ENCODE peak calls at places on chromosomes 5 and 9, in ten cellular contexts. C, N, V, J, L, Y, Q, I, E and K are unnamed samples.

GRCh38 chr5:95595289-95595931 is 24.5 kb upstream of the GPR150 start:
- DNase-seq in C (no peak), N (no peak), V (no peak), J (peak), L (no peak), Y (no peak), Q (no peak), I (no peak), E (no peak), K (no peak)

GRCh38 chr5:169511708-169512107 is 71.9 kb upstream of the SPDL1 start:
- DNase-seq in C (no peak), N (no peak), V (no peak), J (no peak), L (no peak), Y (no peak), Q (no peak), I (no peak), E (no peak), K (no peak)

GRCh38 chr5:143921525-143922311 is 109.8 kb downstream of the HMHB1 start:
- DNase-seq in C (no peak), N (no peak), V (no peak), J (peak), L (no peak), Y (peak), Q (no peak), I (no peak), E (no peak), K (no peak)

GRCh38 chr5:13403351-13403750 is 541.1 kb downstream of the DNAH5 start:
- DNase-seq in C (no peak), N (no peak), V (no peak), J (no peak), L (no peak), Y (peak), Q (no peak), I (no peak), E (no peak), K (no peak)

GRCh38 chr5:151014680-151015343 is 5.6 kb upstream of the GPX3 start:
- DNase-seq in C (no peak), N (no peak), V (no peak), J (no peak), L (no peak), Y (no peak), Q (no peak), I (no peak), E (no peak), K (no peak)

GRCh38 chr9:114250235-114250568 is 72.7 kb upstream of the ORM1 start:
- DNase-seq in C (no peak), N (no peak), V (no peak), J (peak), L (no peak), Y (peak), Q (no peak), I (peak), E (peak), K (no peak)

GRCh38 chr9:88775559-88775958 is 215.7 kb upstream of the S1PR3 start:
- DNase-seq in C (no peak), N (no peak), V (no peak), J (peak), L (no peak), Y (peak), Q (no peak), I (no peak), E (no peak), K (no peak)

GRCh38 chr9:127207734-127208410 is 56.7 kb upstream of the GARNL3 start:
- DNase-seq in C (no peak), N (no peak), V (no peak), J (no peak), L (no peak), Y (no peak), Q (no peak), I (no peak), E (no peak), K (no peak)

GRCh38 chr9:69213647-69214046 is 39.6 kb downstream of the TJP2 start:
- DNase-seq in C (no peak), N (no peak), V (no peak), J (no peak), L (no peak), Y (no peak), Q (no peak), I (no peak), E (no peak), K (no peak)